ENCODE peak calls at places on chromosomes 12 and 14, in five cellular contexts. P, O, N, L and Q are unnamed samples.

GRCh38 chr12:96221391-96221790 is 27.2 kb downstream of the ELK3 start:
- DNase-seq in L (no peak), O (no peak), P (no peak), N (no peak), Q (peak)

GRCh38 chr12:74626397-74626796 is 88.8 kb downstream of the ATXN7L3B start:
- DNase-seq in P (no peak), N (no peak), O (no peak), L (no peak), Q (no peak)

GRCh38 chr14:28704153-28704552 is 62.4 kb upstream of the FOXG1 start:
- DNase-seq in N (no peak), L (no peak), O (no peak), P (no peak), Q (no peak)

GRCh38 chr12:80121661-80122060 is 22.3 kb downstream of the OTOGL start:
- DNase-seq in N (no peak), L (no peak), P (no peak), O (no peak), Q (no peak)

GRCh38 chr14:99033951-99034350 is 238.0 kb downstream of the BCL11B start:
- DNase-seq in L (no peak), O (no peak), N (peak), P (no peak), Q (no peak)

GRCh38 chr14:78598046-78598652 is 428.0 kb downstream of the NRXN3 start:
- DNase-seq in L (peak), O (peak), N (peak), P (no peak), Q (no peak)

GRCh38 chr12:75959060-75959459 is 72.5 kb downstream of the PHLDA1 start:
- DNase-seq in N (no peak), P (no peak), O (no peak), L (no peak), Q (no peak)

GRCh38 chr14:24013654-24014514 is 25.2 kb downstream of the DHRS4L2 start:
- DNase-seq in O (peak), L (no peak), N (peak), P (peak), Q (no peak)

GRCh38 chr12:118336123-118336522 is 36.6 kb downstream of the TAOK3 start:
- DNase-seq in O (no peak), L (no peak), N (no peak), P (no peak), Q (no peak)

GRCh38 chr14:103091041-103091882 is 3.3 kb upstream of the EXOC3L4 start:
- DNase-seq in O (no peak), L (peak), P (no peak), N (peak), Q (no peak)

GRCh38 chr12:121579981-121580868 is 598 bp downstream of the KDM2B start:
- DNase-seq in N (peak), P (no peak), L (peak), O (peak), Q (peak)

GRCh38 chr12:87413784-87414183 is 615.4 kb downstream of the C12orf50 start:
- DNase-seq in N (no peak), L (no peak), P (peak), O (no peak), Q (no peak)

GRCh38 chr12:93778306-93778705 is 101.1 kb downstream of the CRADD start:
- DNase-seq in P (peak), L (peak), N (no peak), O (no peak), Q (peak)

GRCh38 chr12:1305063-1305434 is 289.3 kb downstream of the FBXL14 start:
- DNase-seq in N (no peak), O (no peak), L (no peak), P (no peak), Q (no peak)

GRCh38 chr12:26124491-26125450 is at the start of gene BHLHE41:
- DNase-seq in L (peak), N (no peak), P (peak), O (peak), Q (peak)

GRCh38 chr12:76611533-76611932 is 52.0 kb upstream of the OSBPL8 start:
- DNase-seq in O (no peak), L (no peak), N (no peak), P (peak), Q (no peak)

GRCh38 chr14:76267322-76268012 is 108.5 kb upstream of the ESRRB start:
- DNase-seq in N (peak), O (no peak), P (no peak), L (peak), Q (peak)

GRCh38 chr12:107779077-107779840 is 4.8 kb downstream of the ASCL4 start:
- DNase-seq in P (no peak), L (no peak), O (no peak), N (no peak), Q (no peak)

GRCh38 chr14:44657153-44657552 is 150.1 kb upstream of the FSCB start:
- DNase-seq in N (no peak), P (no peak), O (no peak), L (no peak), Q (no peak)

GRCh38 chr12:107761502-107761904 is 566 bp upstream of the PRDM4 start:
- DNase-seq in O (peak), N (no peak), P (no peak), L (no peak), Q (no peak)

GRCh38 chr12:1797991-1798733 is 22.2 kb upstream of the LRTM2 start:
- DNase-seq in N (no peak), O (no peak), L (no peak), P (no peak), Q (no peak)

GRCh38 chr12:2691340-2692111 is 103.2 kb upstream of the FKBP4 start:
- DNase-seq in O (no peak), N (peak), P (no peak), L (no peak), Q (no peak)

GRCh38 chr14:101595887-101596721 is 34.8 kb downstream of the DIO3 start:
- DNase-seq in P (no peak), N (peak), L (no peak), O (no peak), Q (no peak)

GRCh38 chr14:25381498-25381897 is 331.6 kb upstream of the STXBP6 start:
- DNase-seq in L (no peak), P (no peak), N (no peak), O (no peak), Q (no peak)

GRCh38 chr14:69500736-69501135 is 16.2 kb downstream of the PLEKHD1 start:
- DNase-seq in P (no peak), O (no peak), N (no peak), L (no peak), Q (no peak)

GRCh38 chr12:32178341-32179010 is 71.8 kb downstream of the BICD1 start:
- DNase-seq in O (no peak), P (no peak), L (no peak), N (no peak), Q (no peak)

GRCh38 chr14:68598621-68599447 is 194.0 kb downstream of the ZFP36L1 start:
- DNase-seq in L (peak), N (no peak), O (no peak), P (peak), Q (peak)

GRCh38 chr12:121295123-121295745 is 1.3 kb downstream of the CAMKK2 start:
- DNase-seq in L (no peak), N (peak), P (no peak), O (no peak), Q (no peak)

GRCh38 chr12:47311011-47311410 is 231.3 kb upstream of the AMIGO2 start:
- DNase-seq in P (no peak), O (no peak), L (no peak), N (no peak), Q (no peak)

GRCh38 chr14:74048291-74048690 is 29.1 kb downstream of the BBOF1 start:
- DNase-seq in O (no peak), N (no peak), P (no peak), L (no peak), Q (no peak)

GRCh38 chr12:1496162-1496925 is 98.0 kb downstream of the FBXL14 start:
- DNase-seq in P (no peak), O (no peak), N (no peak), L (peak), Q (no peak)

GRCh38 chr12:94615284-94616216 is 34.8 kb downstream of the TMCC3 start:
- DNase-seq in O (peak), P (no peak), N (no peak), L (peak), Q (no peak)